ENCODE peak calls at places on chromosomes 13 and 19, in four cellular contexts. One of them, this sample, is unnamed.

GRCh38 chr19:1435378-1435989 is 2.7 kb upstream of the RPS15 start:
- DNase-seq in K562: no peak
- DNase-seq in HepG2: no peak
- DNase-seq in GM12878: no peak
- DNase-seq in this sample: no peak

GRCh38 chr19:11246941-11247340 is 7.5 kb downstream of the ANGPTL8 start:
- DNase-seq in K562: no peak
- DNase-seq in HepG2: no peak
- DNase-seq in GM12878: no peak
- DNase-seq in this sample: no peak

GRCh38 chr19:28727133-28727834 is 485.7 kb downstream of the UQCRFS1 start:
- DNase-seq in K562: peak
- DNase-seq in HepG2: no peak
- DNase-seq in GM12878: no peak
- DNase-seq in this sample: no peak

GRCh38 chr19:40229484-40229883 is 3.0 kb upstream of the CCNP start:
- DNase-seq in K562: no peak
- DNase-seq in HepG2: no peak
- DNase-seq in GM12878: no peak
- DNase-seq in this sample: no peak

GRCh38 chr13:96946709-96947311 is 47.5 kb downstream of the OXGR1 start:
- DNase-seq in K562: no peak
- DNase-seq in HepG2: peak
- DNase-seq in GM12878: no peak
- DNase-seq in this sample: no peak

GRCh38 chr13:46553886-46554855 is 1.2 kb downstream of the LRCH1 start:
- DNase-seq in K562: peak
- DNase-seq in HepG2: peak
- DNase-seq in GM12878: no peak
- DNase-seq in this sample: peak

GRCh38 chr13:113298001-113298945 is 1.2 kb downstream of the LAMP1 start:
- DNase-seq in K562: peak
- DNase-seq in HepG2: no peak
- DNase-seq in GM12878: no peak
- DNase-seq in this sample: no peak

GRCh38 chr19:5436101-5436947 is 18.9 kb upstream of the ZNRF4 start:
- DNase-seq in K562: peak
- DNase-seq in HepG2: no peak
- DNase-seq in GM12878: no peak
- DNase-seq in this sample: peak

GRCh38 chr19:43425567-43426392 is 11.1 kb downstream of the TEX101 start:
- DNase-seq in K562: no peak
- DNase-seq in HepG2: no peak
- DNase-seq in GM12878: no peak
- DNase-seq in this sample: no peak

GRCh38 chr19:6532244-6532999 is 1.6 kb downstream of the TNFSF9 start:
- DNase-seq in K562: peak
- DNase-seq in HepG2: no peak
- DNase-seq in GM12878: no peak
- DNase-seq in this sample: no peak

GRCh38 chr13:43572601-43573360 is 214.0 kb downstream of the ENOX1 start:
- DNase-seq in K562: no peak
- DNase-seq in HepG2: no peak
- DNase-seq in GM12878: no peak
- DNase-seq in this sample: no peak

GRCh38 chr13:46899801-46900200 is 2.9 kb upstream of the HTR2A start:
- DNase-seq in K562: no peak
- DNase-seq in HepG2: no peak
- DNase-seq in GM12878: no peak
- DNase-seq in this sample: no peak

GRCh38 chr13:33352023-33352422 is 66.5 kb upstream of the STARD13 start:
- DNase-seq in K562: no peak
- DNase-seq in HepG2: peak
- DNase-seq in GM12878: no peak
- DNase-seq in this sample: no peak

GRCh38 chr13:107743100-107743499 is 472.2 kb downstream of the LIG4 start:
- DNase-seq in K562: no peak
- DNase-seq in HepG2: no peak
- DNase-seq in GM12878: no peak
- DNase-seq in this sample: no peak

GRCh38 chr13:79447141-79447540 is 33.8 kb upstream of the NDFIP2 start:
- DNase-seq in K562: no peak
- DNase-seq in HepG2: no peak
- DNase-seq in GM12878: no peak
- DNase-seq in this sample: no peak

GRCh38 chr13:30846844-30847243 is 59.2 kb upstream of the MEDAG start:
- DNase-seq in K562: no peak
- DNase-seq in HepG2: peak
- DNase-seq in GM12878: no peak
- DNase-seq in this sample: no peak

GRCh38 chr19:30169196-30169900 is 202.8 kb upstream of the ZNF536 start:
- DNase-seq in K562: no peak
- DNase-seq in HepG2: no peak
- DNase-seq in GM12878: no peak
- DNase-seq in this sample: no peak

GRCh38 chr13:65540064-65540635 is 1690.0 kb downstream of the PCDH9 start:
- DNase-seq in K562: no peak
- DNase-seq in HepG2: no peak
- DNase-seq in GM12878: no peak
- DNase-seq in this sample: no peak

GRCh38 chr13:27830010-27830409 is 37.7 kb downstream of the GSX1 start:
- DNase-seq in K562: peak
- DNase-seq in HepG2: no peak
- DNase-seq in GM12878: no peak
- DNase-seq in this sample: peak

GRCh38 chr19:49595006-49595818 is 4.2 kb downstream of the PRR12 start:
- DNase-seq in K562: no peak
- DNase-seq in HepG2: no peak
- DNase-seq in GM12878: no peak
- DNase-seq in this sample: no peak

GRCh38 chr13:98564204-98564603 is 12.7 kb downstream of the STK24 start:
- DNase-seq in K562: no peak
- DNase-seq in HepG2: no peak
- DNase-seq in GM12878: no peak
- DNase-seq in this sample: no peak

GRCh38 chr13:113815151-113816058 is 48.5 kb downstream of the GAS6 start:
- DNase-seq in K562: no peak
- DNase-seq in HepG2: no peak
- DNase-seq in GM12878: peak
- DNase-seq in this sample: no peak

GRCh38 chr13:77696006-77696862 is 1.3 kb upstream of the SLAIN1 start:
- DNase-seq in K562: no peak
- DNase-seq in HepG2: no peak
- DNase-seq in GM12878: no peak
- DNase-seq in this sample: no peak

GRCh38 chr13:30364876-30365275 is 57.4 kb upstream of the UBE2L5 start:
- DNase-seq in K562: no peak
- DNase-seq in HepG2: no peak
- DNase-seq in GM12878: no peak
- DNase-seq in this sample: no peak

GRCh38 chr13:79149210-79149609 is 256.8 kb downstream of the RBM26 start:
- DNase-seq in K562: no peak
- DNase-seq in HepG2: no peak
- DNase-seq in GM12878: no peak
- DNase-seq in this sample: no peak

GRCh38 chr13:33262554-33262953 is 23.0 kb downstream of the STARD13 start:
- DNase-seq in K562: no peak
- DNase-seq in HepG2: peak
- DNase-seq in GM12878: no peak
- DNase-seq in this sample: no peak

GRCh38 chr13:97434417-97435296 is 688 bp downstream of the RAP2A start:
- DNase-seq in K562: no peak
- DNase-seq in HepG2: no peak
- DNase-seq in GM12878: no peak
- DNase-seq in this sample: peak

DNA sequence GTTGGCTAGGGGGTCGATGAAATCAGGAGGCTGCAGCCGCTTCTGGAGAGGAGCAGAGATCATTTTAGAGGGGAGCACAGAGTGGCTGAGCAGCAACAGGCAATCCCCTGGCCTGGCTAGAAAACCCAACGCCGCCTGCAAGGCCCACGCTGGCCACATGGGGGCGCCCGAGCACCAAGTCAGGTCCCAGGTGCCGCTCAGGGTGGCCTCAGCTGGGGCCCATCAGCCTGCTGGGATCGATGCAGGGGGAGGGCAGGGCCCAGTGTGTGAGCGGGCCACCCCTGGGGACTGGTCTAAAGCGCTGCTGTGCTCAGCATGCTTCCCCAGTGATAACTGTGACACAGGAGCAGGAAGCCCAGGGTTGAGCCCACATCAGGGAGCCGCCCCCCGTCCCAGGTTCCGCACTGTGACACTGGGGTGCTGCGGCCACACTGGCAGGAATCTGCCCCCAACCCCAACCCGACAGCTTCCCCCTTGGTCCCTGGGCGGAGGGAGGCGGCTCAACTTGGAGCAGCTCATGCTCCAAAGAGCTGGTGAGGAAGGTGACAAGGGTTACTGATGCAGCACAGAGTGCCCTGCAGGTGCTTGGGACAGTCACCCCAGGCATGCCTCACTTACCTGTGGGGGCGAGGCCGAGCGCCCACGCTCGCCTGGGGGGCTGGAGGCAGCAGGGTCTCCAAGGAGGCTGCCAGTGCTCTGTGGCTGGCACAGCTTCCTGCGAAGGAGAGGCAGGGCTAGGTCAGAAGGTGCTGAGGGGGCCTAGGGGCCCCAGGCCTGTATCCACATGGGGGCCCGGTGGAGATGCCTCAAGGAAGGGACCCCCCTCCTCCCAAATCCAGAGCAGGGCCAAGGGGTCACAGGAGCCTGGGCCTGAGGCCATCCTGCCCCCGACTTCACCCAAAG is 13.3 kb upstream of the ISYNA1 start:
- DNase-seq in K562: peak
- DNase-seq in HepG2: peak
- DNase-seq in GM12878: no peak
- DNase-seq in this sample: no peak
- TF ChIP-seq POLR2AphosphoS2 in K562: no peak
- TF ChIP-seq POLR2AphosphoS2 in HepG2: no peak
- TF ChIP-seq POLR2AphosphoS2 in GM12878: no peak
- TF ChIP-seq POLR2AphosphoS2 in this sample: no peak

GRCh38 chr13:51713807-51714206 is 90.2 kb downstream of the DHRS12 start:
- DNase-seq in K562: no peak
- DNase-seq in HepG2: no peak
- DNase-seq in GM12878: no peak
- DNase-seq in this sample: no peak

GRCh38 chr13:51714663-51715168 is 89.2 kb downstream of the DHRS12 start:
- DNase-seq in K562: no peak
- DNase-seq in HepG2: no peak
- DNase-seq in GM12878: peak
- DNase-seq in this sample: peak

GRCh38 chr13:51721485-51721884 is 82.5 kb downstream of the DHRS12 start:
- DNase-seq in K562: no peak
- DNase-seq in HepG2: no peak
- DNase-seq in GM12878: peak
- DNase-seq in this sample: no peak

GRCh38 chr13:51715613-51716012 is 88.3 kb downstream of the DHRS12 start:
- DNase-seq in K562: no peak
- DNase-seq in HepG2: no peak
- DNase-seq in GM12878: no peak
- DNase-seq in this sample: no peak

DNA sequence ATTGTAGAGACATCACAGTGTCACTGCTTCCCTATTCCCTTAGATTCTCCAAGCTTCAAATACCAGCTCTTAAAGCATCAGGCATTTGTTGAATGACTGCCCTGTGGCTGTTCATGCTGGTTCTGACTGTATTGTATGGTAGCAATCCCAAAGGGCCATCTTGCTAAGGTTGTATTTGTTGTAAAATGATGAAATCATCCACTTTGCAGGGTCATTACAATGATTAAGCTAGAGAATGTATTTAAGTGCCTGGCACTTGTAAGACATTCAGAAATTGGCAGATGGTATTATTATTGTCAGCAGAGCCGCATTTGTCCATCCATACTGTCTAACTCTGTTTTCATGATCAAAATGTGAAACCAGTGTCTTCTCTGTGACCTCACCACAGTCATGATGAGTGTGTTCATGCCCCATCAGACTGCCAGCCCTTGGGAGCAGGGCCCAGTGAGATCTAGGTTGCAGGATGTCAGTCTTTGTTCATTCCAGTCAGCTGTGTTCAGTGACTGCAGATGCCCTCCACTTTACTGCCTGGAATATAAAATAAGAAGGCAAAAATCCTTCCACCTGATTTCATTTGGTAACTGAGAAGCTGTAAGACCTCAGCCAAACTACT is 86.1 kb downstream of the DHRS12 start:
- DNase-seq in K562: no peak
- DNase-seq in HepG2: no peak
- DNase-seq in GM12878: no peak
- DNase-seq in this sample: no peak
- TF ChIP-seq CEBPB in K562: no peak
- TF ChIP-seq CEBPB in HepG2: no peak
- TF ChIP-seq CEBPB in GM12878: no peak
- TF ChIP-seq CEBPB in this sample: no peak

GRCh38 chr19:45178262-45179062 is at the start of gene BLOC1S3:
- DNase-seq in K562: peak
- DNase-seq in HepG2: peak
- DNase-seq in GM12878: peak
- DNase-seq in this sample: peak
- TF ChIP-seq POLR2A in K562: peak
- TF ChIP-seq POLR2A in HepG2: peak
- TF ChIP-seq POLR2A in GM12878: peak
- TF ChIP-seq POLR2A in this sample: peak

GRCh38 chr13:57633141-57633949 is 1.8 kb downstream of the PCDH17 start:
- DNase-seq in K562: no peak
- DNase-seq in HepG2: no peak
- DNase-seq in GM12878: no peak
- DNase-seq in this sample: no peak

GRCh38 chr13:57630661-57631606 is 610 bp upstream of the PCDH17 start:
- DNase-seq in K562: no peak
- DNase-seq in HepG2: no peak
- DNase-seq in GM12878: no peak
- DNase-seq in this sample: no peak

GRCh38 chr13:57632276-57633140 is 964 bp downstream of the PCDH17 start:
- DNase-seq in K562: no peak
- DNase-seq in HepG2: no peak
- DNase-seq in GM12878: no peak
- DNase-seq in this sample: no peak

GRCh38 chr13:57629821-57630235 is 1.7 kb upstream of the PCDH17 start:
- DNase-seq in K562: peak
- DNase-seq in HepG2: no peak
- DNase-seq in GM12878: no peak
- DNase-seq in this sample: no peak

DNA sequence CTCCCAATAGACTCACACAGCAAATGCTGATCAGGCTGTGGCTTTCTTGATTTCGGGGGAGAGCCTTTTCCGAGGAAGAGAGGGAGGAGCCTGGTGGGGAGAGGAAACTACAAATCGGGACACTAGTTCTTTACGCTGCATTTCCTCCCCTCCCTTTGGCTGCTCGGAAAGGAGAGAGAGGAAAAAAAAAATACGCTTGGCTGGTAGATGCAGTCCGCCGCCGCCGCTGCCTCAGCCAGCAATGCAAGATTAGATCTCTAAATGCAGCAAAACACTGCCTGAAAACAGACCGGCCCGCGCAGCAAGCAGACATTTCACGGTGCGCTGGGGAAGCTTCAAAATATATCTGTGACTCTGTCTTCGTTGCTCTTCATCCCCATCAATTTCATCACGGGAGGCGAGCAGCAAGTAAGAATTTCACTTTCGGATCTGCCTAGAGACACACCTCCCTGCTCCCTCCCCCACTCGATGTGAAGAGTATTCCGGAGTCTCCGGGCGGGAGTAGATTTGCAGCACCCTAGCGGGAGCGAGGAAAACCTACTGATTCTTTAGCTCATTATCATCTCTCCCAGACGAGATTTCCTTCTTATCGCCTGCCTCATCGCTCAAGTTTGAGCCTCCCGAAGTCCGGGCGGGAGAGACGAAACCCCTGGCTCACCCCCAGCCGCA is at the start of gene PCDH17:
- DNase-seq in K562: no peak
- DNase-seq in HepG2: no peak
- DNase-seq in GM12878: no peak
- DNase-seq in this sample: no peak
- TF ChIP-seq POLR2AphosphoS2 in K562: no peak
- TF ChIP-seq POLR2AphosphoS2 in HepG2: no peak
- TF ChIP-seq POLR2AphosphoS2 in GM12878: no peak
- TF ChIP-seq POLR2AphosphoS2 in this sample: no peak

This sample was measured in A549.